ENCODE peak calls at places on chromosomes 11 and 22, in four cellular contexts. One of them, this sample, is unnamed.

GRCh38 chr11:98411777-98412176 is 609.0 kb upstream of the CNTN5 start:
- DNase-seq in IMR-90: no peak
- DNase-seq in H1: no peak
- DNase-seq in mesendoderm: no peak
- DNase-seq in this sample: no peak

GRCh38 chr11:63681208-63682044 is at the start of gene RTN3:
- DNase-seq in IMR-90: peak
- DNase-seq in H1: peak
- DNase-seq in mesendoderm: peak
- DNase-seq in this sample: peak

GRCh38 chr22:42747701-42748513 is 27.2 kb upstream of the A4GALT start:
- DNase-seq in IMR-90: peak
- DNase-seq in H1: no peak
- DNase-seq in mesendoderm: peak
- DNase-seq in this sample: no peak

GRCh38 chr11:1064167-1064566 is 10.5 kb upstream of the MUC2 start:
- DNase-seq in IMR-90: peak
- DNase-seq in H1: no peak
- DNase-seq in mesendoderm: no peak
- DNase-seq in this sample: no peak

GRCh38 chr11:116707746-116708145 is 65.0 kb downstream of the BUD13 start:
- DNase-seq in IMR-90: no peak
- DNase-seq in H1: no peak
- DNase-seq in mesendoderm: no peak
- DNase-seq in this sample: no peak

GRCh38 chr22:40305625-40306024 is 40.7 kb upstream of the ADSL start:
- DNase-seq in IMR-90: no peak
- DNase-seq in H1: no peak
- DNase-seq in mesendoderm: no peak
- DNase-seq in this sample: no peak

GRCh38 chr11:45028921-45029680 is 78.4 kb upstream of the TP53I11 start:
- DNase-seq in IMR-90: no peak
- DNase-seq in H1: no peak
- DNase-seq in mesendoderm: no peak
- DNase-seq in this sample: peak

GRCh38 chr11:10450451-10451398 is 4.3 kb upstream of the AMPD3 start:
- DNase-seq in IMR-90: no peak
- DNase-seq in H1: peak
- DNase-seq in mesendoderm: peak
- DNase-seq in this sample: peak

GRCh38 chr22:30340911-30341685 is 14.4 kb upstream of the TBC1D10A start:
- DNase-seq in IMR-90: no peak
- DNase-seq in H1: no peak
- DNase-seq in mesendoderm: no peak
- DNase-seq in this sample: no peak

GRCh38 chr22:39522567-39523300 is 2.4 kb downstream of the ATF4 start:
- DNase-seq in IMR-90: peak
- DNase-seq in H1: no peak
- DNase-seq in mesendoderm: no peak
- DNase-seq in this sample: no peak

GRCh38 chr22:31253949-31254348 is 38.3 kb downstream of the PIK3IP1 start:
- DNase-seq in IMR-90: no peak
- DNase-seq in H1: no peak
- DNase-seq in mesendoderm: peak
- DNase-seq in this sample: peak

GRCh38 chr11:67174311-67174710 is 55.2 kb downstream of the KDM2A start:
- DNase-seq in IMR-90: no peak
- DNase-seq in H1: no peak
- DNase-seq in mesendoderm: no peak
- DNase-seq in this sample: no peak

GRCh38 chr22:22903355-22903777 is 15.8 kb downstream of the IGLL5 start:
- DNase-seq in IMR-90: no peak
- DNase-seq in H1: no peak
- DNase-seq in mesendoderm: no peak
- DNase-seq in this sample: no peak

GRCh38 chr11:57294225-57295131 is 30.3 kb downstream of the TNKS1BP1 start:
- DNase-seq in IMR-90: peak
- DNase-seq in H1: no peak
- DNase-seq in mesendoderm: no peak
- DNase-seq in this sample: no peak

GRCh38 chr11:3914807-3915206 is 59.3 kb downstream of the STIM1 start:
- DNase-seq in IMR-90: no peak
- DNase-seq in H1: no peak
- DNase-seq in mesendoderm: no peak
- DNase-seq in this sample: no peak

GRCh38 chr11:128521697-128522062 is 65.7 kb downstream of the ETS1 start:
- DNase-seq in IMR-90: no peak
- DNase-seq in H1: peak
- DNase-seq in mesendoderm: no peak
- DNase-seq in this sample: no peak

GRCh38 chr11:86740628-86741488 is 59.5 kb upstream of the PRSS23 start:
- DNase-seq in IMR-90: peak
- DNase-seq in H1: no peak
- DNase-seq in mesendoderm: peak
- DNase-seq in this sample: peak

GRCh38 chr11:19422257-19422656 is 181.5 kb upstream of the E2F8 start:
- DNase-seq in IMR-90: no peak
- DNase-seq in H1: no peak
- DNase-seq in mesendoderm: no peak
- DNase-seq in this sample: no peak

GRCh38 chr11:94574193-94574961 is 7.2 kb downstream of the PIWIL4 start:
- DNase-seq in IMR-90: peak
- DNase-seq in H1: no peak
- DNase-seq in mesendoderm: no peak
- DNase-seq in this sample: no peak

GRCh38 chr22:25930710-25931353 is 188.8 kb downstream of the MYO18B start:
- DNase-seq in IMR-90: no peak
- DNase-seq in H1: no peak
- DNase-seq in mesendoderm: no peak
- DNase-seq in this sample: no peak

GRCh38 chr22:44712962-44713361 is 11.0 kb downstream of the PRR5 start:
- DNase-seq in IMR-90: no peak
- DNase-seq in H1: no peak
- DNase-seq in mesendoderm: no peak
- DNase-seq in this sample: no peak

GRCh38 chr11:63599211-63600122 is 14.8 kb downstream of the PLAAT3 start:
- DNase-seq in IMR-90: peak
- DNase-seq in H1: no peak
- DNase-seq in mesendoderm: peak
- DNase-seq in this sample: no peak

GRCh38 chr11:118912742-118913410 is 12.8 kb downstream of the BCL9L start:
- DNase-seq in IMR-90: peak
- DNase-seq in H1: no peak
- DNase-seq in mesendoderm: peak
- DNase-seq in this sample: no peak

GRCh38 chr11:1343391-1344055 is 34.1 kb upstream of the TOLLIP start:
- DNase-seq in IMR-90: no peak
- DNase-seq in H1: no peak
- DNase-seq in mesendoderm: no peak
- DNase-seq in this sample: no peak

GRCh38 chr11:118108513-118108912 is 21.8 kb upstream of the SMIM35 start:
- DNase-seq in IMR-90: no peak
- DNase-seq in H1: no peak
- DNase-seq in mesendoderm: peak
- DNase-seq in this sample: no peak

GRCh38 chr11:69080361-69080973 is 31.7 kb downstream of the TPCN2 start:
- DNase-seq in IMR-90: peak
- DNase-seq in H1: no peak
- DNase-seq in mesendoderm: no peak
- DNase-seq in this sample: no peak

GRCh38 chr11:10139656-10140055 is 154.4 kb downstream of the SBF2 start:
- DNase-seq in IMR-90: peak
- DNase-seq in H1: no peak
- DNase-seq in mesendoderm: no peak
- DNase-seq in this sample: no peak

GRCh38 chr11:72793081-72793451 is 781 bp downstream of the STARD10 start:
- DNase-seq in IMR-90: no peak
- DNase-seq in H1: no peak
- DNase-seq in mesendoderm: no peak
- DNase-seq in this sample: no peak

GRCh38 chr22:24867327-24868022 is 61.5 kb downstream of the SGSM1 start:
- DNase-seq in IMR-90: no peak
- DNase-seq in H1: no peak
- DNase-seq in mesendoderm: no peak
- DNase-seq in this sample: no peak

GRCh38 chr11:48005878-48006277 is 25.5 kb downstream of the PTPRJ start:
- DNase-seq in IMR-90: no peak
- DNase-seq in H1: no peak
- DNase-seq in mesendoderm: no peak
- DNase-seq in this sample: no peak

GRCh38 chr11:504053-504993 is 2.7 kb downstream of the RNH1 start:
- DNase-seq in IMR-90: no peak
- DNase-seq in H1: no peak
- DNase-seq in mesendoderm: no peak
- DNase-seq in this sample: no peak

GRCh38 chr11:37657645-37658044 is 1059.6 kb upstream of the RAG2 start:
- DNase-seq in IMR-90: peak
- DNase-seq in H1: no peak
- DNase-seq in mesendoderm: peak
- DNase-seq in this sample: no peak

GRCh38 chr11:25441432-25441831 is 890.5 kb upstream of the ANO3 start:
- DNase-seq in IMR-90: no peak
- DNase-seq in H1: no peak
- DNase-seq in mesendoderm: no peak
- DNase-seq in this sample: no peak

GRCh38 chr11:25435197-25435596 is 896.7 kb upstream of the ANO3 start:
- DNase-seq in IMR-90: no peak
- DNase-seq in H1: no peak
- DNase-seq in mesendoderm: no peak
- DNase-seq in this sample: no peak

GRCh38 chr11:25432376-25432775 is 899.6 kb upstream of the ANO3 start:
- DNase-seq in IMR-90: no peak
- DNase-seq in H1: no peak
- DNase-seq in mesendoderm: no peak
- DNase-seq in this sample: no peak

GRCh38 chr11:25436326-25436725 is 895.6 kb upstream of the ANO3 start:
- DNase-seq in IMR-90: no peak
- DNase-seq in H1: no peak
- DNase-seq in mesendoderm: no peak
- DNase-seq in this sample: no peak
- H3K56ac ChIP-seq in IMR-90: no peak
- H3K56ac ChIP-seq in H1: no peak
- H3K56ac ChIP-seq in mesendoderm: no peak
- H3K56ac ChIP-seq in this sample: no peak

GRCh38 chr11:122998727-122999370 is 17.2 kb upstream of the BSX start:
- DNase-seq in IMR-90: no peak
- DNase-seq in H1: peak
- DNase-seq in mesendoderm: peak
- DNase-seq in this sample: no peak
- H3K27ac ChIP-seq in IMR-90: no peak
- H3K27ac ChIP-seq in H1: no peak
- H3K27ac ChIP-seq in mesendoderm: no peak
- H3K27ac ChIP-seq in this sample: no peak

GRCh38 chr11:114441921-114442320 is 2.7 kb downstream of the REXO2 start:
- DNase-seq in IMR-90: no peak
- DNase-seq in H1: no peak
- DNase-seq in mesendoderm: no peak
- DNase-seq in this sample: no peak
- H3K56ac ChIP-seq in IMR-90: no peak
- H3K56ac ChIP-seq in H1: no peak
- H3K56ac ChIP-seq in mesendoderm: no peak
- H3K56ac ChIP-seq in this sample: no peak

GRCh38 chr11:16806791-16807190 is 68.3 kb downstream of the C11orf58 start:
- DNase-seq in IMR-90: peak
- DNase-seq in H1: no peak
- DNase-seq in mesendoderm: no peak
- DNase-seq in this sample: no peak
- H3K27ac ChIP-seq in IMR-90: no peak
- H3K27ac ChIP-seq in H1: no peak
- H3K27ac ChIP-seq in mesendoderm: no peak
- H3K27ac ChIP-seq in this sample: no peak

DNA sequence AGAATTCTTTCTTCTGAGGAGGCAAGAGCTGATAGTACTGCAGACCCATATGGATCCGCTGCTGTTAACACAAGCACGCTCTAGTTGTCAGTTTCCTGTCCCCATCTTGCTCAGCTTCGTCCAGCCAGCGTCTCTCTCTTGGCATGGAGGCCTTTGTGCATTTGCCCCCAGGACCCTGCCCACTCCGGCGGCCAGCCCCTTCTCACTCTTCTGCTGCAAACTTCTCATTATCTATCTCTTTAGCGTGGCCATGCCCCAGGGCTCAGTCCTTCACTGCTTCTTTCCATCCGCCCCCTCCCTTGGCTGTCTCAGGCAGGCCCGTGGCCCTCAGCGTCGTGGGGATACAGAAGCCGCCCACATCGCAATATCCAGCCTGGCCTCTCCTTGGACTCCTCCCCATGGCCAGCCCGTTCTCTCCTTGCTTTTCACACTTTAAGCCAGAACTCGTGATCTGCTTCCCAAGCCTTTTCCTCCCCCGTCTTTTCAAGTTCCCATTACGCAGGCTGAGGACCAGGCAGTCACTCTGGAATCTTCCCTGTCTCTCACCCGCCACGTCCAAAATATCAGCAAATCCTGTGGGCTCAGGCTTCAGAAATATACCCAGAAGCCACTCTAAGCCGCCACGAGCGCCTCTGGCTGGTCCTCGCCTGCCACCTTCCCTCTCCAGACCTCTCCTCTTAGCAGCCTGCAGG is 64.3 kb downstream of the LRRC32 start:
- DNase-seq in IMR-90: no peak
- DNase-seq in H1: peak
- DNase-seq in mesendoderm: no peak
- DNase-seq in this sample: peak
- H3K56ac ChIP-seq in IMR-90: no peak
- H3K56ac ChIP-seq in H1: no peak
- H3K56ac ChIP-seq in mesendoderm: no peak
- H3K56ac ChIP-seq in this sample: no peak

GRCh38 chr11:61895718-61896059 is 4.3 kb upstream of the FADS3 start:
- DNase-seq in IMR-90: no peak
- DNase-seq in H1: no peak
- DNase-seq in mesendoderm: no peak
- DNase-seq in this sample: no peak

GRCh38 chr11:61896665-61897386 is 5.5 kb upstream of the FADS3 start:
- DNase-seq in IMR-90: no peak
- DNase-seq in H1: no peak
- DNase-seq in mesendoderm: no peak
- DNase-seq in this sample: no peak

GRCh38 chr11:61899146-61899841 is 7.9 kb upstream of the FADS3 start:
- DNase-seq in IMR-90: peak
- DNase-seq in H1: peak
- DNase-seq in mesendoderm: peak
- DNase-seq in this sample: peak

GRCh38 chr11:61898247-61898582 is 6.9 kb upstream of the FADS3 start:
- DNase-seq in IMR-90: no peak
- DNase-seq in H1: no peak
- DNase-seq in mesendoderm: no peak
- DNase-seq in this sample: no peak

GRCh38 chr11:61897387-61898246 is 6.3 kb upstream of the FADS3 start:
- DNase-seq in IMR-90: peak
- DNase-seq in H1: peak
- DNase-seq in mesendoderm: peak
- DNase-seq in this sample: peak
- H3K27ac ChIP-seq in IMR-90: no peak
- H3K27ac ChIP-seq in H1: peak
- H3K27ac ChIP-seq in mesendoderm: no peak
- H3K27ac ChIP-seq in this sample: no peak